ENCODE peak calls at places on chromosomes 11 and 22, in four cellular contexts. D is lower lobe of right lung; J is effector memory CD8-positive, alpha-beta T cell; W is fibroblast of pulmonary artery. E is an unnamed sample.

GRCh38 chr11:6022954-6023353 is 7.6 kb downstream of the OR56A1 start:
- DNase-seq in D (no peak), J (peak; percentile 37), W (peak; percentile 73), E (peak; percentile 25)

GRCh38 chr11:48013269-48013901 is 33.0 kb downstream of the PTPRJ start:
- DNase-seq in D (peak; percentile 64), J (peak; percentile 52), W (peak; percentile 47), E (no peak)

GRCh38 chr11:121591405-121592033 is 138.8 kb upstream of the SORL1-AS1 start:
- DNase-seq in D (no peak), J (peak; percentile 75), W (peak; percentile 86), E (peak; percentile 80)

GRCh38 chr11:74388678-74389327 is 9.4 kb downstream of the PGM2L1 start:
- DNase-seq in D (no peak), J (peak; percentile 74), W (peak; percentile 62), E (peak; percentile 36)

GRCh38 chr11:74460481-74461154 is 6.7 kb downstream of the KCNE3 start:
- DNase-seq in D (no peak), J (no peak), W (peak; percentile 81), E (no peak)

GRCh38 chr11:86138958-86139357 is 70.1 kb upstream of the PICALM start:
- DNase-seq in D (no peak), J (peak; percentile 22), W (no peak), E (no peak)

GRCh38 chr22:39263626-39264025 is 18.8 kb upstream of the PDGFB start:
- DNase-seq in D (no peak), J (no peak), W (no peak), E (no peak)

GRCh38 chr11:35548925-35549561 is 23.6 kb upstream of the PAMR1 start:
- DNase-seq in D (no peak), J (no peak), W (peak; percentile 38), E (no peak)

GRCh38 chr22:45584121-45584570 is 81.5 kb downstream of the FBLN1 start:
- DNase-seq in D (peak; percentile 36), J (no peak), W (peak; percentile 6), E (no peak)

GRCh38 chr11:112520293-112520692 is 259.6 kb upstream of the PLET1 start:
- DNase-seq in D (no peak), J (no peak), W (no peak), E (no peak)

GRCh38 chr22:27572267-27572666 is 229.3 kb downstream of the MN1 start:
- DNase-seq in D (no peak), J (no peak), W (no peak), E (no peak)

GRCh38 chr11:843086-843704 is 543 bp downstream of the TSPAN4 start:
- DNase-seq in D (no peak), J (no peak), W (no peak), E (no peak)

GRCh38 chr11:28346209-28346608 is 238.0 kb downstream of the METTL15 start:
- DNase-seq in D (no peak), J (no peak), W (no peak), E (peak; percentile 45)

GRCh38 chr11:115941044-115941443 is 436.8 kb upstream of the CADM1 start:
- DNase-seq in D (no peak), J (no peak), W (no peak), E (no peak)

GRCh38 chr11:118705111-118705741 is 25.8 kb upstream of the TREH start:
- DNase-seq in D (peak; percentile 63), J (peak; percentile 39), W (no peak), E (no peak)

GRCh38 chr11:27087425-27087824 is 46.8 kb downstream of the BBOX1 start:
- DNase-seq in D (no peak), J (no peak), W (no peak), E (peak; percentile 8)

GRCh38 chr22:46054091-46054877 is 77.3 kb upstream of the WNT7B start:
- DNase-seq in D (peak; percentile 75), J (no peak), W (peak; percentile 77), E (peak; percentile 81)

GRCh38 chr22:17576475-17576874 is 13.2 kb downstream of the SLC25A18 start:
- DNase-seq in D (no peak), J (no peak), W (peak; percentile 80), E (peak; percentile 84)

GRCh38 chr11:62536301-62536957 is 10.2 kb downstream of the AHNAK start:
- DNase-seq in D (no peak), J (no peak), W (no peak), E (no peak)

GRCh38 chr11:86592659-86593451 is 79.6 kb downstream of the ME3 start:
- DNase-seq in D (no peak), J (peak; percentile 58), W (peak; percentile 91), E (peak; percentile 87)

GRCh38 chr11:86641537-86642270 is 30.7 kb downstream of the ME3 start:
- DNase-seq in D (no peak), J (no peak), W (no peak), E (no peak)

GRCh38 chr11:61162092-61162935 is 1.1 kb upstream of the VPS37C start:
- DNase-seq in D (no peak), J (no peak), W (peak; percentile 40), E (peak; percentile 66)

E was measured in RWPE1.